ENCODE peak calls at places on chromosomes 11 and 22, in five cellular contexts. One of them, this sample, is unnamed.
A peak's percentile ranks its signal among the peaks of the same experiment; 100 is the strongest.

GRCh38 chr11:71962428-71963038 is 33.7 kb downstream of the RNF121 start:
- DNase-seq in H9: no peak
- DNase-seq in neuronal stem cell: no peak
- DNase-seq in mesenchymal stem cell: peak; percentile 79
- DNase-seq in trophoblast cell: no peak
- DNase-seq in this sample: no peak

GRCh38 chr11:121226415-121227263 is 65.9 kb upstream of the SC5D start:
- DNase-seq in H9: no peak
- DNase-seq in neuronal stem cell: no peak
- DNase-seq in mesenchymal stem cell: no peak
- DNase-seq in trophoblast cell: no peak
- DNase-seq in this sample: no peak

GRCh38 chr11:130639369-130639768 is 190.9 kb downstream of the ADAMTS15 start:
- DNase-seq in H9: no peak
- DNase-seq in neuronal stem cell: no peak
- DNase-seq in mesenchymal stem cell: no peak
- DNase-seq in trophoblast cell: no peak
- DNase-seq in this sample: no peak

GRCh38 chr11:10109836-10110235 is 184.2 kb downstream of the SBF2 start:
- DNase-seq in H9: no peak
- DNase-seq in neuronal stem cell: no peak
- DNase-seq in mesenchymal stem cell: peak; percentile 29
- DNase-seq in trophoblast cell: no peak
- DNase-seq in this sample: no peak

GRCh38 chr11:125262825-125263218 is 98.3 kb downstream of the PKNOX2 start:
- DNase-seq in H9: peak; percentile 52
- DNase-seq in neuronal stem cell: peak; percentile 31
- DNase-seq in mesenchymal stem cell: peak; percentile 73
- DNase-seq in trophoblast cell: no peak
- DNase-seq in this sample: no peak

GRCh38 chr11:69126286-69126685 is 29.4 kb upstream of the SMIM38 start:
- DNase-seq in H9: peak; percentile 25
- DNase-seq in neuronal stem cell: no peak
- DNase-seq in mesenchymal stem cell: no peak
- DNase-seq in trophoblast cell: no peak
- DNase-seq in this sample: no peak

GRCh38 chr22:30362632-30363281 is 6.0 kb downstream of the CCDC157 start:
- DNase-seq in H9: peak; percentile 84
- DNase-seq in neuronal stem cell: no peak
- DNase-seq in mesenchymal stem cell: no peak
- DNase-seq in trophoblast cell: peak; percentile 27
- DNase-seq in this sample: no peak

GRCh38 chr11:94576306-94576705 is 9.1 kb downstream of the PIWIL4 start:
- DNase-seq in H9: no peak
- DNase-seq in neuronal stem cell: no peak
- DNase-seq in mesenchymal stem cell: no peak
- DNase-seq in trophoblast cell: no peak
- DNase-seq in this sample: no peak

GRCh38 chr11:126546191-126546590 is 190.7 kb downstream of the ST3GAL4 start:
- DNase-seq in H9: no peak
- DNase-seq in neuronal stem cell: no peak
- DNase-seq in mesenchymal stem cell: no peak
- DNase-seq in trophoblast cell: no peak
- DNase-seq in this sample: no peak

GRCh38 chr11:73055655-73056354 is 86.3 kb downstream of the FCHSD2 start:
- DNase-seq in H9: no peak
- DNase-seq in neuronal stem cell: no peak
- DNase-seq in mesenchymal stem cell: no peak
- DNase-seq in trophoblast cell: no peak
- DNase-seq in this sample: no peak

GRCh38 chr11:57124912-57125311 is 56.8 kb upstream of the LRRC55 start:
- DNase-seq in H9: no peak
- DNase-seq in neuronal stem cell: no peak
- DNase-seq in mesenchymal stem cell: no peak
- DNase-seq in trophoblast cell: no peak
- DNase-seq in this sample: no peak

GRCh38 chr22:37088108-37088605 is 21.4 kb downstream of the TMPRSS6 start:
- DNase-seq in H9: no peak
- DNase-seq in neuronal stem cell: no peak
- DNase-seq in mesenchymal stem cell: no peak
- DNase-seq in trophoblast cell: peak; percentile 62
- DNase-seq in this sample: no peak

GRCh38 chr22:23133922-23134321 is 7.9 kb downstream of the RSPH14 start:
- DNase-seq in H9: no peak
- DNase-seq in neuronal stem cell: no peak
- DNase-seq in mesenchymal stem cell: no peak
- DNase-seq in trophoblast cell: no peak
- DNase-seq in this sample: no peak

GRCh38 chr11:829116-829945 is 1.6 kb downstream of the CRACR2B start:
- DNase-seq in H9: peak; percentile 58
- DNase-seq in neuronal stem cell: no peak
- DNase-seq in mesenchymal stem cell: no peak
- DNase-seq in trophoblast cell: no peak
- DNase-seq in this sample: peak; percentile 76

GRCh38 chr11:10490398-10491232 is 35.6 kb downstream of the AMPD3 start:
- DNase-seq in H9: peak; percentile 27
- DNase-seq in neuronal stem cell: peak; percentile 37
- DNase-seq in mesenchymal stem cell: peak; percentile 99
- DNase-seq in trophoblast cell: peak; percentile 13
- DNase-seq in this sample: no peak

GRCh38 chr11:11336664-11337063 is 16.4 kb downstream of the CSNK2A3 start:
- DNase-seq in H9: no peak
- DNase-seq in neuronal stem cell: no peak
- DNase-seq in mesenchymal stem cell: peak; percentile 65
- DNase-seq in trophoblast cell: no peak
- DNase-seq in this sample: no peak

GRCh38 chr11:43269229-43269928 is 42.4 kb upstream of the API5 start:
- DNase-seq in H9: peak; percentile 59
- DNase-seq in neuronal stem cell: no peak
- DNase-seq in mesenchymal stem cell: no peak
- DNase-seq in trophoblast cell: no peak
- DNase-seq in this sample: no peak

GRCh38 chr11:123228489-123229163 is 33.6 kb upstream of the CLMP start:
- DNase-seq in H9: no peak
- DNase-seq in neuronal stem cell: no peak
- DNase-seq in mesenchymal stem cell: no peak
- DNase-seq in trophoblast cell: no peak
- DNase-seq in this sample: no peak

GRCh38 chr11:82863209-82863608 is 37.0 kb downstream of the PRCP start:
- DNase-seq in H9: no peak
- DNase-seq in neuronal stem cell: no peak
- DNase-seq in mesenchymal stem cell: no peak
- DNase-seq in trophoblast cell: no peak
- DNase-seq in this sample: no peak

GRCh38 chr11:26227311-26227710 is 104.6 kb upstream of the ANO3 start:
- DNase-seq in H9: no peak
- DNase-seq in neuronal stem cell: no peak
- DNase-seq in mesenchymal stem cell: peak; percentile 83
- DNase-seq in trophoblast cell: no peak
- DNase-seq in this sample: no peak

GRCh38 chr11:36249271-36249670 is 40.0 kb downstream of the COMMD9 start:
- DNase-seq in H9: no peak
- DNase-seq in neuronal stem cell: no peak
- DNase-seq in mesenchymal stem cell: peak; percentile 77
- DNase-seq in trophoblast cell: no peak
- DNase-seq in this sample: no peak

GRCh38 chr22:26431151-26431995 is 2.3 kb downstream of the ASPHD2 start:
- DNase-seq in H9: no peak
- DNase-seq in neuronal stem cell: no peak
- DNase-seq in mesenchymal stem cell: peak; percentile 22
- DNase-seq in trophoblast cell: no peak
- DNase-seq in this sample: no peak

GRCh38 chr22:27771637-27772369 is 29.8 kb downstream of the MN1 start:
- DNase-seq in H9: no peak
- DNase-seq in neuronal stem cell: no peak
- DNase-seq in mesenchymal stem cell: no peak
- DNase-seq in trophoblast cell: no peak
- DNase-seq in this sample: no peak

GRCh38 chr22:27531782-27532530 is 269.6 kb downstream of the MN1 start:
- DNase-seq in H9: no peak
- DNase-seq in neuronal stem cell: no peak
- DNase-seq in mesenchymal stem cell: peak; percentile 92
- DNase-seq in trophoblast cell: peak; percentile 58
- DNase-seq in this sample: no peak

GRCh38 chr22:45636668-45637067 is 35.0 kb upstream of the ATXN10 start:
- DNase-seq in H9: no peak
- DNase-seq in neuronal stem cell: no peak
- DNase-seq in mesenchymal stem cell: no peak
- DNase-seq in trophoblast cell: no peak
- DNase-seq in this sample: no peak

GRCh38 chr22:47835726-47836125 is 1073.3 kb downstream of the TBC1D22A start:
- DNase-seq in H9: no peak
- DNase-seq in neuronal stem cell: no peak
- DNase-seq in mesenchymal stem cell: peak; percentile 19
- DNase-seq in trophoblast cell: peak; percentile 56
- DNase-seq in this sample: no peak

GRCh38 chr22:41603873-41604332 is 14.3 kb upstream of the PMM1 start:
- DNase-seq in H9: no peak
- DNase-seq in neuronal stem cell: no peak
- DNase-seq in mesenchymal stem cell: no peak
- DNase-seq in trophoblast cell: no peak
- DNase-seq in this sample: no peak

GRCh38 chr11:66728760-66729385 is at the start of gene SPTBN2:
- DNase-seq in H9: peak; percentile 61
- DNase-seq in neuronal stem cell: no peak
- DNase-seq in mesenchymal stem cell: peak; percentile 29
- DNase-seq in trophoblast cell: no peak
- DNase-seq in this sample: no peak

GRCh38 chr22:47071078-47071811 is 308.8 kb downstream of the TBC1D22A start:
- DNase-seq in H9: peak; percentile 10
- DNase-seq in neuronal stem cell: no peak
- DNase-seq in mesenchymal stem cell: no peak
- DNase-seq in trophoblast cell: no peak
- DNase-seq in this sample: no peak

GRCh38 chr22:50105529-50106100 is 15.8 kb downstream of the MOV10L1 start:
- DNase-seq in H9: no peak
- DNase-seq in neuronal stem cell: no peak
- DNase-seq in mesenchymal stem cell: peak; percentile 59
- DNase-seq in trophoblast cell: no peak
- DNase-seq in this sample: no peak

GRCh38 chr11:82547163-82547560 is 186.5 kb downstream of the FAM181B start:
- DNase-seq in H9: no peak
- DNase-seq in neuronal stem cell: no peak
- DNase-seq in mesenchymal stem cell: no peak
- DNase-seq in trophoblast cell: peak; percentile 65
- DNase-seq in this sample: no peak

GRCh38 chr11:72814831-72815618 is 814 bp downstream of the ATG16L2 start:
- DNase-seq in H9: peak; percentile 89
- DNase-seq in neuronal stem cell: no peak
- DNase-seq in mesenchymal stem cell: peak; percentile 89
- DNase-seq in trophoblast cell: peak; percentile 48
- DNase-seq in this sample: no peak

GRCh38 chr22:25353516-25354445 is 134.3 kb downstream of the CRYBB2 start:
- DNase-seq in H9: no peak
- DNase-seq in neuronal stem cell: no peak
- DNase-seq in mesenchymal stem cell: no peak
- DNase-seq in trophoblast cell: no peak
- DNase-seq in this sample: no peak

GRCh38 chr11:15179167-15179566 is 64.4 kb downstream of the INSC start:
- DNase-seq in H9: no peak
- DNase-seq in neuronal stem cell: no peak
- DNase-seq in mesenchymal stem cell: no peak
- DNase-seq in trophoblast cell: no peak
- DNase-seq in this sample: no peak

GRCh38 chr11:93577291-93577690 is 34.1 kb upstream of the SMCO4 start:
- DNase-seq in H9: no peak
- DNase-seq in neuronal stem cell: no peak
- DNase-seq in mesenchymal stem cell: no peak
- DNase-seq in trophoblast cell: no peak
- DNase-seq in this sample: no peak

GRCh38 chr11:126459691-126460404 is 104.4 kb downstream of the ST3GAL4 start:
- DNase-seq in H9: no peak
- DNase-seq in neuronal stem cell: no peak
- DNase-seq in mesenchymal stem cell: no peak
- DNase-seq in trophoblast cell: no peak
- DNase-seq in this sample: no peak

GRCh38 chr11:123061403-123062157 is at the start of gene HSPA8:
- DNase-seq in H9: peak; percentile 32
- DNase-seq in neuronal stem cell: peak; percentile 17
- DNase-seq in mesenchymal stem cell: peak; percentile 70
- DNase-seq in trophoblast cell: peak; percentile 21
- DNase-seq in this sample: no peak

DNA sequence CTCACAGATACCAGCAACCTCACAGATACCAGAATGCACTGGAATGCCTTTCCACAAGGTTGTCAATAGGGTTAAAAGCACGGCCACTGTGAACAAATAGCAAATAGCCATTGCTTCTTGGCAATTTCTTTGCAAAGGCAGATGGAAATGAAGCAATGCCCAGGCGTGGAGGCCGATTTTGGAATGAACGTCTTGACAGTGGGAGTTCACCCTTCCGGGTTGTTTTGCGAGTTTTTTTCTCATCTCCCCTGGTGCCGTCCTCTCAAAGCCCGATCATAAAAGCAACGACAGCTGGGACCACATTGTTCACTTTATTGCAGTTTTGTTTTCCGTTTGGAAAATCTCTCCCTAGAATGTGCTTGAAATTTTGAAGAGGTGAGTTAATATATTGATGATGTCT is 38.0 kb upstream of the CD82 start:
- DNase-seq in H9: no peak
- DNase-seq in neuronal stem cell: no peak
- DNase-seq in mesenchymal stem cell: no peak
- DNase-seq in trophoblast cell: no peak
- DNase-seq in this sample: no peak
- H2BK12ac ChIP-seq in H9: no peak overlapping the region
- H2BK12ac ChIP-seq in neuronal stem cell: no peak overlapping the region
- H2BK12ac ChIP-seq in mesenchymal stem cell: no peak overlapping the region
- H2BK12ac ChIP-seq in trophoblast cell: no peak overlapping the region
- H2BK12ac ChIP-seq in this sample: no peak overlapping the region

GRCh38 chr11:30566482-30566881 is 19.7 kb downstream of the MPPED2 start:
- DNase-seq in H9: no peak
- DNase-seq in neuronal stem cell: no peak
- DNase-seq in mesenchymal stem cell: no peak
- DNase-seq in trophoblast cell: no peak
- DNase-seq in this sample: no peak
- H3K27ac ChIP-seq in H9: no peak overlapping the region
- H3K27ac ChIP-seq in neuronal stem cell: no peak overlapping the region
- H3K27ac ChIP-seq in mesenchymal stem cell: no peak overlapping the region
- H3K27ac ChIP-seq in trophoblast cell: no peak overlapping the region
- H3K27ac ChIP-seq in this sample: no peak overlapping the region

DNA sequence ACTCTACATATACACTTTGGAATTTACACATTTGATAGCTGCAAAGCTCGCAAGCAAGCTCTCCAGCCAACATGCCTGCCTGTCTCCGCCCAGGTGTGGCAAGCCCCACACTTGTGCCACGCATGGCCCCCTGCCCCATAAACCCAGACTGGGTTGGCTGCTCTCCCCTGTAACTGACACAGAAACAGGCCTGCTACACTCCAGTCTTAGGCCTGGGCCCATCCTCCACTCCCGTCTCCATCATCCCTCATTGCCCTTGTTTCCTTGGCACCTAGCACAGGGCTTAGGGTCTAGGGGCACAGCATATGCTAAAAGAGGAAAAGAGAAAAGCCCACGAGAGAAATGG is 41.4 kb downstream of the PACSIN2 start:
- DNase-seq in H9: no peak
- DNase-seq in neuronal stem cell: no peak
- DNase-seq in mesenchymal stem cell: no peak
- DNase-seq in trophoblast cell: no peak
- DNase-seq in this sample: no peak
- H2BK12ac ChIP-seq in H9: no peak overlapping the region
- H2BK12ac ChIP-seq in neuronal stem cell: no peak overlapping the region
- H2BK12ac ChIP-seq in mesenchymal stem cell: no peak overlapping the region
- H2BK12ac ChIP-seq in trophoblast cell: no peak overlapping the region
- H2BK12ac ChIP-seq in this sample: no peak overlapping the region

GRCh38 chr11:88420165-88420781 is 82.7 kb upstream of the CTSC start:
- DNase-seq in H9: no peak
- DNase-seq in neuronal stem cell: no peak
- DNase-seq in mesenchymal stem cell: peak; percentile 74
- DNase-seq in trophoblast cell: peak; percentile 89
- DNase-seq in this sample: no peak
- H3K27ac ChIP-seq in H9: no peak overlapping the region
- H3K27ac ChIP-seq in neuronal stem cell: no peak overlapping the region
- H3K27ac ChIP-seq in mesenchymal stem cell: no peak overlapping the region
- H3K27ac ChIP-seq in trophoblast cell: peak overlapping the region; percentile 91
- H3K27ac ChIP-seq in this sample: no peak overlapping the region